ENCODE peak calls at places on chromosomes 1 and 21, in nine cellular contexts. Q is GM12865, W is brain microvascular endothelial cell, F is OCI-LY7, B is cardiac muscle cell, R is adipocyte, Y is right cardiac atrium, A is fibroblast of pulmonary artery, O is tibial artery. G is an unnamed sample.

GRCh38 chr1:24045766-24046165 is 65.6 kb upstream of the SRSF10 start:
- DNase-seq in Q (no peak), R (peak), W (no peak), F (no peak), O (no peak), B (peak), A (peak), Y (no peak), G (no peak)

GRCh38 chr1:224245188-224245587 is 62.1 kb downstream of the DEGS1 start:
- DNase-seq in R (peak), B (peak), Q (peak), O (peak), F (peak), Y (peak), A (peak), W (peak), G (no peak)

GRCh38 chr21:33441489-33442477 is 38.0 kb downstream of the TMEM50B start:
- DNase-seq in Y (no peak), Q (peak), F (peak), O (peak), R (peak), A (peak), B (peak), W (peak), G (peak)

GRCh38 chr1:156704930-156705320 is 458 bp downstream of the CRABP2 start:
- DNase-seq in B (peak), Y (peak), Q (no peak), R (peak), O (peak), F (no peak), A (peak), W (peak), G (peak)

GRCh38 chr1:213531369-213532310 is 456.1 kb upstream of the PROX1 start:
- DNase-seq in R (no peak), B (no peak), W (no peak), F (no peak), A (no peak), O (no peak), Q (no peak), Y (no peak), G (no peak)

GRCh38 chr1:24089743-24090555 is 22.0 kb downstream of the MYOM3 start:
- DNase-seq in R (no peak), Y (peak), B (no peak), W (no peak), Q (no peak), A (no peak), O (no peak), F (no peak), G (peak)

GRCh38 chr1:204230211-204230610 is 16.4 kb upstream of the GOLT1A start:
- DNase-seq in B (no peak), O (no peak), Y (no peak), F (no peak), A (no peak), R (no peak), Q (no peak), W (no peak), G (no peak)

GRCh38 chr1:210598135-210598652 is 269.5 kb downstream of the HHAT start:
- DNase-seq in F (no peak), Q (no peak), B (peak), R (peak), A (peak), Y (peak), O (peak), W (peak), G (peak)

GRCh38 chr21:44454747-44455523 is at the start of gene LRRC3:
- DNase-seq in F (peak), B (peak), Q (peak), Y (peak), A (peak), R (peak), W (peak), O (peak), G (peak)

GRCh38 chr1:235063068-235063765 is 65.4 kb downstream of the TOMM20 start:
- DNase-seq in B (no peak), Y (no peak), O (peak), R (no peak), A (no peak), W (no peak), Q (no peak), F (peak), G (no peak)

GRCh38 chr21:15592271-15592860 is 137.4 kb upstream of the USP25 start:
- DNase-seq in W (peak), O (no peak), R (peak), A (peak), B (peak), Q (peak), Y (no peak), F (peak), G (peak)

GRCh38 chr21:36255650-36256047 is 64.3 kb upstream of the MORC3 start:
- DNase-seq in Q (peak), O (no peak), A (no peak), Y (no peak), B (no peak), W (no peak), F (peak), R (peak), G (no peak)

GRCh38 chr1:169105434-169106094 is 926 bp upstream of the ATP1B1 start:
- DNase-seq in B (no peak), Y (peak), R (peak), Q (peak), A (no peak), F (peak), O (peak), W (no peak), G (peak)

GRCh38 chr1:37038079-37038702 is 3.9 kb upstream of the GRIK3 start:
- DNase-seq in B (peak), W (no peak), A (no peak), R (no peak), Q (peak), O (no peak), Y (no peak), F (peak), G (peak)

GRCh38 chr21:39314155-39315027 is 959 bp upstream of the BRWD1 start:
- DNase-seq in Y (peak), B (peak), Q (peak), A (peak), O (peak), F (peak), R (peak), W (peak), G (peak)

GRCh38 chr1:41679531-41679930 is 195.0 kb upstream of the EDN2 start:
- DNase-seq in A (no peak), R (no peak), O (no peak), Y (no peak), B (no peak), F (no peak), W (no peak), Q (no peak), G (peak)

GRCh38 chr1:78291872-78292271 is 198.9 kb upstream of the PTGFR start:
- DNase-seq in O (no peak), Q (no peak), Y (no peak), F (no peak), A (no peak), R (no peak), B (no peak), W (no peak), G (no peak)

GRCh38 chr1:196651637-196652215 is at the start of gene CFH:
- DNase-seq in A (peak), W (peak), Q (no peak), R (peak), O (no peak), B (peak), F (no peak), Y (no peak), G (peak)

GRCh38 chr1:85638412-85638811 is 57.9 kb downstream of the CCN1 start:
- DNase-seq in A (no peak), O (no peak), W (no peak), F (no peak), R (no peak), B (no peak), Y (no peak), Q (no peak), G (no peak)

GRCh38 chr1:50275564-50275963 is 147.7 kb downstream of the DMRTA2 start:
- DNase-seq in F (no peak), B (no peak), W (no peak), O (no peak), R (no peak), A (no peak), Q (no peak), Y (no peak), G (no peak)

GRCh38 chr1:204480515-204480914 is 14.1 kb downstream of the PIK3C2B start:
- DNase-seq in R (no peak), F (peak), Q (peak), W (no peak), O (no peak), B (no peak), Y (peak), A (no peak), G (no peak)

GRCh38 chr1:3691421-3692204 is 39.3 kb downstream of the TP73 start:
- DNase-seq in Q (no peak), W (no peak), A (no peak), R (no peak), F (no peak), B (no peak), Y (no peak), O (no peak), G (no peak)

GRCh38 chr1:2541619-2542246 is 11.7 kb upstream of the HES5 start:
- DNase-seq in F (no peak), Y (peak), R (no peak), O (no peak), W (no peak), B (no peak), Q (peak), A (no peak), G (no peak)

GRCh38 chr1:232274999-232275706 is 354.8 kb downstream of the SIPA1L2 start:
- DNase-seq in R (no peak), Q (no peak), W (no peak), F (no peak), O (no peak), Y (no peak), A (no peak), B (no peak), G (no peak)

GRCh38 chr1:162682013-162682419 is 49.8 kb downstream of the DDR2 start:
- DNase-seq in Y (peak), W (no peak), A (no peak), B (peak), O (no peak), Q (no peak), R (no peak), F (no peak), G (no peak)

GRCh38 chr1:72986591-72987290 is 704.4 kb upstream of the NEGR1 start:
- DNase-seq in R (no peak), Y (no peak), B (no peak), Q (no peak), W (no peak), A (no peak), O (no peak), F (no peak), G (no peak)

GRCh38 chr1:17438176-17438976 is 1.1 kb downstream of the RCC2 start:
- DNase-seq in Y (peak), R (peak), B (peak), O (peak), A (peak), F (peak), Q (peak), W (peak), G (peak)

GRCh38 chr1:178529364-178530036 is 16.6 kb downstream of the TEX35 start:
- DNase-seq in W (no peak), A (no peak), O (peak), B (no peak), F (no peak), Y (no peak), R (no peak), Q (no peak), G (peak)

DNA sequence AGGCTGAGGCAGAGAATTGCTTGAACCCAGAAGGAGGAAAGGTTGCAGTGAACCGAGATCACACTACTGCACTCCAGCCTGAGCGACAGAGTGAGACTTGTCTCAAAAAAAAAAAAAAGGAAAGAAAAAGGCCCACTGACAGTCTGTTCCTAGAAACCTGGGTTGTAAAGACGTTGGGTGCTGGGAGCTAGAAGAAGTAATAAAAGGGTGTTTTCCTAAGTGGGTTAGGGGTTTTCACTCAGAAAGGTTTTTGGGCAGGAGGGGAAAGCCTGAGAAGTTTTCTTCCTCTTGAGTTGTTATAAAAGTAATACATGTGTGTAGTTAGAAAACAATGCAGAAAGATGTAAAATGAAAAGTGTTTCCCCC is 25.4 kb downstream of the CELA3A start:
- DNase-seq in W (no peak), B (no peak), Y (no peak), O (no peak), R (no peak), A (no peak), Q (peak), F (no peak), G (no peak)
- H3K4me3 ChIP-seq in W (no peak), B (no peak), Y (no peak), O (no peak), R (no peak), A (no peak), Q (peak), F (peak), G (no peak)

GRCh38 chr1:94597701-94598100 is 56.1 kb upstream of the F3 start:
- DNase-seq in W (peak), A (peak), B (peak), F (no peak), Y (no peak), R (no peak), O (no peak), Q (no peak), G (peak)
- H3K4me3 ChIP-seq in W (no peak), A (no peak), B (no peak), F (no peak), Y (no peak), R (no peak), O (no peak), Q (no peak), G (no peak)

GRCh38 chr1:9657521-9658032 is 6.0 kb downstream of the PIK3CD start:
- DNase-seq in W (no peak), O (no peak), Q (peak), B (no peak), F (no peak), Y (no peak), R (no peak), A (no peak), G (no peak)

GRCh38 chr1:9658186-9658585 is 6.7 kb downstream of the PIK3CD start:
- DNase-seq in A (no peak), R (no peak), W (no peak), B (no peak), Y (no peak), Q (peak), F (no peak), O (no peak), G (no peak)

GRCh38 chr1:9655127-9655723 is 3.7 kb downstream of the PIK3CD start:
- DNase-seq in Q (peak), Y (no peak), R (no peak), F (peak), B (no peak), O (no peak), W (no peak), A (no peak), G (no peak)

GRCh38 chr1:9653783-9654517 is 2.4 kb downstream of the PIK3CD start:
- DNase-seq in B (no peak), W (no peak), Y (no peak), F (peak), O (no peak), Q (peak), R (no peak), A (no peak), G (no peak)

DNA sequence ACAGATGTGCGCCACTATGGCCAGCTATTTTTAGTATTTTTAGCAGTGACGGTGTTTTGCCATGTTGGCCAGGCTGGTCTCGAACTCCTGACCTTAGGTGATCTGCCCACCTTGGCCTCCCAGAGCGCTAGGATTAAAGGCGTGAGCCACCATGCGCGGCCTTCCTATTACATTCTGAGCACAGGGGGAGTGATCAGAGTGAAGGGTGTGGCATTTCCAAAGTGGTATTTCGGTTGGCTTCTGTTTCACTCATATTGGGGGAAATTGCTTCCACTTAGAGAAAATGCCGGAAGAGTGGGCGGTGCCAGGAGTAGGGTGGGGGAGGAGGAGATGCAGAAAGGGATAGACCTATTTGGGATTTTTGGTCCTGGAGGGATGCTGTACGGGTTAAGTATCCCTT is 4.3 kb downstream of the PIK3CD start:
- DNase-seq in Y (no peak), Q (peak), F (no peak), W (no peak), R (no peak), O (no peak), B (no peak), A (no peak), G (no peak)
- H3K4me3 ChIP-seq in Y (no peak), Q (peak), F (no peak), W (no peak), R (no peak), O (no peak), B (no peak), A (no peak), G (no peak)

GRCh38 chr1:167207940-167208623 is 12.6 kb upstream of the POU2F1 start:
- DNase-seq in Y (no peak), B (no peak), Q (no peak), O (no peak), A (no peak), W (no peak), R (peak), F (peak), G (no peak)

GRCh38 chr1:167209044-167209443 is 11.6 kb upstream of the POU2F1 start:
- DNase-seq in Y (no peak), O (no peak), W (no peak), R (no peak), Q (peak), F (peak), A (no peak), B (no peak), G (no peak)

GRCh38 chr1:167210966-167211674 is 9.6 kb upstream of the POU2F1 start:
- DNase-seq in F (no peak), A (no peak), O (no peak), Y (no peak), Q (no peak), W (no peak), R (no peak), B (no peak), G (peak)

GRCh38 chr1:167206166-167206835 is 14.4 kb upstream of the POU2F1 start:
- DNase-seq in A (no peak), O (no peak), R (no peak), B (no peak), Q (no peak), F (no peak), W (no peak), Y (no peak), G (no peak)

DNA sequence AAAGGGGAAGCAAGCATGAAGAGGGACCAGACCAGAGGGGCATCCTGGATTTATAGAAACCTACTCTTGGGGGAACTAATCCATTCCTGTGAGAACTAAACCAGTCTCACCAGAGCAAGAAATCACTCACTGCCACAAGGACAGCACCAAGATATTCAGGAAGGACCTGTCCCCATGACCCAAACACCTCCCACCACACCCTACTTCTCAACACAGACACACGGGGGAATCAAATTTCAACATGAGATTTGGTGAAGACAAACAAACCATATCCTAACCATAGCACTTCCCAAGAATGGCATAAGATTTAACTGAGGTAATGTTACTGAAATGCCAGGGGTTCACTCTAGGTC is 12.1 kb upstream of the POU2F1 start:
- DNase-seq in A (no peak), W (no peak), Y (no peak), R (no peak), F (no peak), B (no peak), O (no peak), Q (no peak), G (no peak)
- H3K4me3 ChIP-seq in A (no peak), W (no peak), Y (no peak), R (no peak), F (peak), B (no peak), O (no peak), Q (no peak), G (no peak)

GRCh38 chr1:186183219-186183618 is 191.8 kb downstream of the TPR start:
- DNase-seq in B (peak), A (peak), F (no peak), Y (no peak), W (peak), R (peak), O (peak), Q (peak), G (peak)

GRCh38 chr1:186175588-186175987 is 199.5 kb downstream of the TPR start:
- DNase-seq in Q (no peak), W (no peak), Y (no peak), F (no peak), B (peak), R (no peak), O (no peak), A (peak), G (peak)

GRCh38 chr1:186183970-186184628 is 191.0 kb downstream of the TPR start:
- DNase-seq in B (no peak), F (no peak), A (no peak), Q (peak), R (peak), Y (no peak), O (no peak), W (no peak), G (no peak)

DNA sequence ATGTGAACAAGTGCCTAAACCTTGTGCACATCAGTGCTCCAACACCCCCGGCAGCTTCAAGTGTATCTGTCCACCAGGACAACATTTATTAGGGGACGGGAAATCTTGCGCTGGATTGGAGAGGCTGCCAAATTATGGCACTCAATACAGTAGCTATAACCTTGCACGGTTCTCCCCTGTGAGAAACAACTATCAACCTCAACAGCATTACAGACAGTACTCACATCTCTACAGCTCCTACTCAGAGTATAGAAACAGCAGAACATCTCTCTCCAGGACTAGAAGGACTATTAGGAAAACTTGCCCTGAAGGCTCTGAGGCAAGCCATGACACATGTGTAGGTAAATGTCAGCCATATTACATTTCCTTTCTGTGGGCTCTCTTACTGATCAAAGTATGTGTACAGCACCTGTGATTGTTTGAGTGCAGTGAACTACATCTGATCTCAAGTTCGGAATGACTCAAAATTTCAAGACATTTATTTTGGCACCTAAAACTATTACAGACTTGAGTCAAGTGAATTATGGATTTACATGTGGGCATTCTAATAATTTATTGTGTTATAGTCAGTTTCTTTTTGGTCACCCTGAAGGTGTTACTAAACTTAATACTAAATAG is 196.5 kb downstream of the TPR start:
- DNase-seq in W (no peak), O (no peak), B (no peak), F (no peak), A (no peak), R (peak), Y (no peak), Q (peak), G (peak)
- H3K4me3 ChIP-seq in W (no peak), O (no peak), B (no peak), F (no peak), A (no peak), R (no peak), Y (peak), Q (no peak), G (no peak)

G was measured in epithelial cell of esophagus.